ENCODE peak calls at places on chromosome 22, in five cellular contexts. O is GM12891, P is activated B cell treated with CpG ODN at 0.5 μM for 24 hours, W is fibroblast of pulmonary artery, C is GM03348. D is an unnamed sample.

GRCh38 chr22:28148816-28149465 is 229.9 kb upstream of the PITPNB start:
- DNase-seq in O (no peak), P (no peak), W (no peak), C (no peak), D (no peak)

GRCh38 chr22:37486224-37486845 is at the start of gene MFNG:
- DNase-seq in O (peak), P (peak), W (peak), C (peak), D (peak)

GRCh38 chr22:42621505-42622002 is 6.9 kb upstream of the POLDIP3 start:
- DNase-seq in O (peak), P (peak), W (peak), C (peak), D (peak)

GRCh38 chr22:37045958-37046357 is 5.6 kb upstream of the KCTD17 start:
- DNase-seq in O (no peak), P (no peak), W (peak), C (peak), D (peak)

GRCh38 chr22:18085188-18085587 is 7.4 kb downstream of the PEX26 start:
- DNase-seq in O (no peak), P (no peak), W (no peak), C (peak), D (peak)

GRCh38 chr22:18104566-18104965 is 6.0 kb upstream of the TUBA8 start:
- DNase-seq in O (no peak), P (no peak), W (peak), C (peak), D (no peak)

GRCh38 chr22:49321477-49322055 is 506.1 kb downstream of the BRD1 start:
- DNase-seq in O (no peak), P (no peak), W (no peak), C (peak), D (no peak)

GRCh38 chr22:33451851-33452469 is 393.8 kb upstream of the SYN3 start:
- DNase-seq in O (no peak), P (no peak), W (no peak), C (no peak), D (no peak)

GRCh38 chr22:35394011-35394312 is 6.0 kb upstream of the MCM5 start:
- DNase-seq in O (no peak), P (no peak), W (no peak), C (no peak), D (no peak)

GRCh38 chr22:37231406-37232139 is 12.5 kb downstream of the RAC2 start:
- DNase-seq in O (no peak), P (peak), W (no peak), C (no peak), D (no peak)

GRCh38 chr22:17570851-17571631 is 7.7 kb downstream of the SLC25A18 start:
- DNase-seq in O (no peak), P (no peak), W (peak), C (peak), D (peak)